ENCODE peak calls at places on chromosome 11, in six cellular contexts. One of them, this sample, is unnamed.

GRCh38 chr11:686451-687243 is 8.4 kb downstream of the DEAF1 start:
- DNase-seq in heart right ventricle: no peak
- DNase-seq in Caco-2: no peak
- DNase-seq in spleen: no peak
- DNase-seq in ovary: no peak
- DNase-seq in adrenal gland: peak; percentile 33
- DNase-seq in this sample: no peak

GRCh38 chr11:86291466-86292262 is 10.4 kb upstream of the HIKESHI start:
- DNase-seq in heart right ventricle: no peak
- DNase-seq in Caco-2: peak; percentile 82
- DNase-seq in spleen: no peak
- DNase-seq in ovary: peak; percentile 42
- DNase-seq in adrenal gland: peak; percentile 59
- DNase-seq in this sample: no peak

GRCh38 chr11:90698238-90698637 is 475.4 kb upstream of the CHORDC1 start:
- DNase-seq in heart right ventricle: no peak
- DNase-seq in Caco-2: no peak
- DNase-seq in spleen: no peak
- DNase-seq in ovary: no peak
- DNase-seq in adrenal gland: no peak
- DNase-seq in this sample: no peak

GRCh38 chr11:25928076-25928475 is 403.9 kb upstream of the ANO3 start:
- DNase-seq in heart right ventricle: no peak
- DNase-seq in Caco-2: no peak
- DNase-seq in spleen: no peak
- DNase-seq in ovary: no peak
- DNase-seq in adrenal gland: no peak
- DNase-seq in this sample: no peak

GRCh38 chr11:69911310-69912160 is 92.3 kb upstream of the FGF3 start:
- DNase-seq in heart right ventricle: no peak
- DNase-seq in Caco-2: no peak
- DNase-seq in spleen: peak; percentile 55
- DNase-seq in ovary: no peak
- DNase-seq in adrenal gland: peak; percentile 6
- DNase-seq in this sample: peak; percentile 37

GRCh38 chr11:134039726-134040385 is 29.0 kb upstream of the JAM3 start:
- DNase-seq in heart right ventricle: no peak
- DNase-seq in Caco-2: no peak
- DNase-seq in spleen: peak; percentile 45
- DNase-seq in ovary: no peak
- DNase-seq in adrenal gland: no peak
- DNase-seq in this sample: no peak

GRCh38 chr11:16030664-16031063 is 325.7 kb downstream of the SOX6 start:
- DNase-seq in heart right ventricle: no peak
- DNase-seq in Caco-2: no peak
- DNase-seq in spleen: no peak
- DNase-seq in ovary: no peak
- DNase-seq in adrenal gland: no peak
- DNase-seq in this sample: no peak

GRCh38 chr11:57458410-57459111 is 1.8 kb upstream of the RTN4RL2 start:
- DNase-seq in heart right ventricle: peak; percentile 70
- DNase-seq in Caco-2: peak; percentile 71
- DNase-seq in spleen: peak; percentile 82
- DNase-seq in ovary: peak; percentile 60
- DNase-seq in adrenal gland: peak; percentile 39
- DNase-seq in this sample: peak; percentile 61

GRCh38 chr11:126561327-126561893 is 205.9 kb downstream of the ST3GAL4 start:
- DNase-seq in heart right ventricle: no peak
- DNase-seq in Caco-2: peak; percentile 73
- DNase-seq in spleen: no peak
- DNase-seq in ovary: peak; percentile 39
- DNase-seq in adrenal gland: peak; percentile 43
- DNase-seq in this sample: no peak

GRCh38 chr11:37124384-37124783 is 526.3 kb upstream of the RAG2 start:
- DNase-seq in heart right ventricle: no peak
- DNase-seq in Caco-2: no peak
- DNase-seq in spleen: no peak
- DNase-seq in ovary: no peak
- DNase-seq in adrenal gland: no peak
- DNase-seq in this sample: no peak

GRCh38 chr11:15327786-15328231 is 213.1 kb downstream of the INSC start:
- DNase-seq in heart right ventricle: peak; percentile 25
- DNase-seq in Caco-2: peak; percentile 78
- DNase-seq in spleen: no peak
- DNase-seq in ovary: peak; percentile 34
- DNase-seq in adrenal gland: peak; percentile 36
- DNase-seq in this sample: peak; percentile 52

GRCh38 chr11:126450806-126451205 is 95.3 kb downstream of the ST3GAL4 start:
- DNase-seq in heart right ventricle: no peak
- DNase-seq in Caco-2: no peak
- DNase-seq in spleen: no peak
- DNase-seq in ovary: no peak
- DNase-seq in adrenal gland: no peak
- DNase-seq in this sample: no peak

GRCh38 chr11:20080032-20080685 is 80.1 kb downstream of the DBX1 start:
- DNase-seq in heart right ventricle: no peak
- DNase-seq in Caco-2: no peak
- DNase-seq in spleen: no peak
- DNase-seq in ovary: no peak
- DNase-seq in adrenal gland: no peak
- DNase-seq in this sample: no peak

GRCh38 chr11:10298342-10298741 is 4.3 kb upstream of the SBF2 start:
- DNase-seq in heart right ventricle: no peak
- DNase-seq in Caco-2: no peak
- DNase-seq in spleen: no peak
- DNase-seq in ovary: no peak
- DNase-seq in adrenal gland: no peak
- DNase-seq in this sample: no peak

GRCh38 chr11:133541331-133542095 is 9.2 kb upstream of the OPCML start:
- DNase-seq in heart right ventricle: no peak
- DNase-seq in Caco-2: no peak
- DNase-seq in spleen: no peak
- DNase-seq in ovary: no peak
- DNase-seq in adrenal gland: no peak
- DNase-seq in this sample: no peak

GRCh38 chr11:95611827-95612226 is 177.8 kb downstream of the FAM76B start:
- DNase-seq in heart right ventricle: no peak
- DNase-seq in Caco-2: no peak
- DNase-seq in spleen: no peak
- DNase-seq in ovary: no peak
- DNase-seq in adrenal gland: no peak
- DNase-seq in this sample: no peak

GRCh38 chr11:59957094-59957493 is 6.7 kb upstream of the OOSP4A start:
- DNase-seq in heart right ventricle: no peak
- DNase-seq in Caco-2: no peak
- DNase-seq in spleen: no peak
- DNase-seq in ovary: no peak
- DNase-seq in adrenal gland: no peak
- DNase-seq in this sample: no peak

GRCh38 chr11:2770556-2771301 is 70.9 kb upstream of the KCNQ1OT1 start:
- DNase-seq in heart right ventricle: no peak
- DNase-seq in Caco-2: no peak
- DNase-seq in spleen: peak; percentile 60
- DNase-seq in ovary: peak; percentile 18
- DNase-seq in adrenal gland: peak; percentile 10
- DNase-seq in this sample: peak; percentile 21

GRCh38 chr11:133402551-133402950 is 129.8 kb downstream of the OPCML start:
- DNase-seq in heart right ventricle: no peak
- DNase-seq in Caco-2: no peak
- DNase-seq in spleen: no peak
- DNase-seq in ovary: no peak
- DNase-seq in adrenal gland: no peak
- DNase-seq in this sample: no peak

GRCh38 chr11:2587976-2588748 is 111.6 kb downstream of the KCNQ1OT1 start:
- DNase-seq in heart right ventricle: peak; percentile 7
- DNase-seq in Caco-2: no peak
- DNase-seq in spleen: peak; percentile 55
- DNase-seq in ovary: no peak
- DNase-seq in adrenal gland: peak; percentile 9
- DNase-seq in this sample: no peak

GRCh38 chr11:109604506-109604905 is 182.5 kb downstream of the C11orf87 start:
- DNase-seq in heart right ventricle: no peak
- DNase-seq in Caco-2: no peak
- DNase-seq in spleen: no peak
- DNase-seq in ovary: no peak
- DNase-seq in adrenal gland: no peak
- DNase-seq in this sample: no peak

GRCh38 chr11:10606536-10607208 is 38.2 kb upstream of the LYVE1 start:
- DNase-seq in heart right ventricle: no peak
- DNase-seq in Caco-2: no peak
- DNase-seq in spleen: no peak
- DNase-seq in ovary: no peak
- DNase-seq in adrenal gland: no peak
- DNase-seq in this sample: no peak

GRCh38 chr11:28797536-28797935 is 689.3 kb downstream of the METTL15 start:
- DNase-seq in heart right ventricle: no peak
- DNase-seq in Caco-2: no peak
- DNase-seq in spleen: no peak
- DNase-seq in ovary: no peak
- DNase-seq in adrenal gland: no peak
- DNase-seq in this sample: no peak

GRCh38 chr11:126468102-126468521 is 112.6 kb downstream of the ST3GAL4 start:
- DNase-seq in heart right ventricle: no peak
- DNase-seq in Caco-2: no peak
- DNase-seq in spleen: peak; percentile 86
- DNase-seq in ovary: no peak
- DNase-seq in adrenal gland: peak; percentile 20
- DNase-seq in this sample: no peak

GRCh38 chr11:105177658-105178057 is 38.1 kb upstream of the CARD18 start:
- DNase-seq in heart right ventricle: no peak
- DNase-seq in Caco-2: no peak
- DNase-seq in spleen: no peak
- DNase-seq in ovary: no peak
- DNase-seq in adrenal gland: no peak
- DNase-seq in this sample: no peak

DNA sequence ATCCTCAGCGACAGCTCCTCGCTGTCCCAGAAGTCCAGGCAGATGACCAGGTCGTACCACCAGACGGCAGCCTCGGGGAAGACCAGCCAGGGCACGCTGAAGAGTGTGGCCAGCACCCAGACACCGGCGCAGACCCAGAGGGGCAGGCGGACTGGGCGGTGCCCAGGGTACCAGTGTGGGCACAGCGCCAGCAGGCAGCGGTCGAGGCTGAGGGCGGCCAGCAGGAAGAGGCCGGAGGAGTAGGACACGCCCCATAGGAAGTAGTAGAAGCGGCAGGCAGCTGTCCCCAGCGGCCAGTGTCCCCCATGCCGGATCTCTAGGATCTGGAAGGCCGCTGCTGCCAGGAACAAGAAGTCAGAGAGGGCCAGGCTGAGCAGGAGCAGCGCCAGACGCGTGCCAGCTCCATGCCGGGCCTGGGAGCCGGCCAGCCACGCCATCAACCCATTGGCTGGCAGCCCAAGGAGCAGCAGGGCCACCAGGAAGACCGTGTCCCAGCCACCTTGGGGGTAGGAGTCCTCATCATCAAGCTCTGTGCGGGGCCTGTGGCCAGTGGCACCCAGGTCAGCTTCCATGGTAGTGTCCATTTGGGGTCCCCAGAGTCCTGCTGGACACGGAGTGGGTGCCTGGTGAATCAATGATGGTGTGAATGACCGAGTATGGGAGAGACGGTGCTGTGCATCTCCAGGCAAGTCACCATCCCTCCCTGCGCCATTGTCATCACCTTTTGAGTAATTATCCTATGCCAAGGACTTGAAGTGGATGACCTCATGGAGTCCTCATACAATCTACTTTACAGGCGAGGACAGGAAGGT is at the start of gene GPR152:
- DNase-seq in heart right ventricle: no peak
- DNase-seq in Caco-2: no peak
- DNase-seq in spleen: peak; percentile 85
- DNase-seq in ovary: no peak
- DNase-seq in adrenal gland: peak; percentile 34
- DNase-seq in this sample: no peak
- H3K4me3 ChIP-seq in heart right ventricle: no peak within 1 kb of the TSS
- H3K4me3 ChIP-seq in Caco-2: no peak within 1 kb of the TSS
- H3K4me3 ChIP-seq in spleen: peak within 1 kb of the TSS; percentile 22
- H3K4me3 ChIP-seq in ovary: no peak within 1 kb of the TSS
- H3K4me3 ChIP-seq in adrenal gland: no peak within 1 kb of the TSS
- H3K4me3 ChIP-seq in this sample: peak within 1 kb of the TSS; percentile 44

DNA sequence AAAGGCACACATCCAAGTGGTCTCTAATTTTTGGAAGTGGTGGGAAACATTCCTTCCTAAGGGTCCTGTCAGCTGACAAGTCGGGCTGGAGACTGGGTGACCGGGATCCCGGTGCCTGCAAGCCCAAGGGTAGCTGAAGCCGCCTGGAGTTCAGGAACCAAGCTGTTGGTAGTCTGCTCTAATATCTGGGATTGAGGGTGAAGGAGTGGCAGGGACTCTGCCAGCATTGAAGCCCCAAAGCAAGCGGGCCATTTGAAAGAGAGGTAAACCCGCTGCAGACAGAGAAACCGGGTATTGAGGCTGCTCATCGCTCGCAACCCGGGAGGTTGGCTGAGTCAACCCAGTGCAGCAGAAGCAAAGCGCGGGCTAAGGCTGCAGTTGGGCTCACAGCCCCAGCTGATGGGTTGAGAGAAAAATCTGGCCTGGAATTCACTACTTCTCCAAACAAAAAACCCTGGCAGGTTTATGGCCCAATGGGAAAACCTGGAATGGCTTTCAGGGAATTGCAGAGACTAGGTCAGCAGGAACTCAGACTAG is 28.2 kb upstream of the FBXO3 start:
- DNase-seq in heart right ventricle: peak; percentile 25
- DNase-seq in Caco-2: peak; percentile 75
- DNase-seq in spleen: no peak
- DNase-seq in ovary: peak; percentile 36
- DNase-seq in adrenal gland: peak; percentile 62
- DNase-seq in this sample: no peak
- H3K27me3 ChIP-seq in heart right ventricle: peaks cover 61% of the 10 kb centered on the region
- H3K27me3 ChIP-seq in Caco-2: no peaks in the 10 kb centered on the region
- H3K27me3 ChIP-seq in spleen: peaks cover 7% of the 10 kb centered on the region
- H3K27me3 ChIP-seq in ovary: no peaks in the 10 kb centered on the region
- H3K27me3 ChIP-seq in adrenal gland: peaks cover 41% of the 10 kb centered on the region
- H3K27me3 ChIP-seq in this sample: peaks cover 54% of the 10 kb centered on the region

DNA sequence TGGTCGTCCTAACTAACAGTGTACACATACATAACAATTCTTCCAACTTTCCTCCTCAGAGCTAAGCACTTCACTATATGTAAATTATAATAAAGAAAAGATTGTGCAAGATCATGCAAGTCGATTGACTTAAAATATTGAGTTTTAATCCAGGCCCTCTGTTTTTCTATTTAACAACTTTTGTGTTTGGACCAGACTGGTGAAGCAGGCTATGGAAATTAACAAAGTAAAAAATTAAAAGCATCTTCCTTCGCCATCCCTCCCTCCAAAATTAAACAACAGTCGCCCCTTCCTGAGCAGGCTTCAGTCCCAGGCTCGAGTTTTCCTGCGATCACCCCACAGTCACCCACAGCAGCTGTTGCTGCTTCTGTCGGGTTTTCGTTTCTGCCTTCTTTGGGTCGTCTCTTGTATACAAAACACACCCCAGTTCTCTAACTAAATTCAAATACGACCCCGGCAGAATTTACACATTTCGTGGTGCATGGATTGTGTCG is 4.7 kb downstream of the ALX4 start:
- DNase-seq in heart right ventricle: no peak
- DNase-seq in Caco-2: no peak
- DNase-seq in spleen: no peak
- DNase-seq in ovary: no peak
- DNase-seq in adrenal gland: no peak
- DNase-seq in this sample: no peak
- H3K4me3 ChIP-seq in heart right ventricle: peak overlapping the region; percentile 52
- H3K4me3 ChIP-seq in Caco-2: peak overlapping the region; percentile 36
- H3K4me3 ChIP-seq in spleen: peak overlapping the region; percentile 67
- H3K4me3 ChIP-seq in ovary: peak overlapping the region; percentile 34
- H3K4me3 ChIP-seq in adrenal gland: peak overlapping the region; percentile 12
- H3K4me3 ChIP-seq in this sample: peak overlapping the region; percentile 75

GRCh38 chr11:13280323-13280722 is 2.7 kb downstream of the BMAL1 start:
- DNase-seq in heart right ventricle: no peak
- DNase-seq in Caco-2: no peak
- DNase-seq in spleen: no peak
- DNase-seq in ovary: no peak
- DNase-seq in adrenal gland: no peak
- DNase-seq in this sample: no peak
- H3K27me3 ChIP-seq in heart right ventricle: no peaks in the 10 kb centered on the region
- H3K27me3 ChIP-seq in Caco-2: no peaks in the 10 kb centered on the region
- H3K27me3 ChIP-seq in spleen: no peaks in the 10 kb centered on the region
- H3K27me3 ChIP-seq in ovary: no peaks in the 10 kb centered on the region
- H3K27me3 ChIP-seq in adrenal gland: no peaks in the 10 kb centered on the region
- H3K27me3 ChIP-seq in this sample: peaks cover 2% of the 10 kb centered on the region